ENCODE peak calls at places on chromosomes 12 and 14, in five cellular contexts. P is nephron progenitor cell; Q is NCI-H2081; H is stimulated activated CD4-positive, alpha-beta T cell treated with anti-CD3 and anti-CD28 coated beads, Interleukin-15, amount 100 ng/mL, for 1 hour; E is naive thymus-derived CD4-positive, alpha-beta T cell. G is an unnamed sample.

GRCh38 chr14:96626121-96626768 is 124.1 kb downstream of the PAPOLA start:
- DNase-seq in P (no peak), E (no peak), Q (no peak), H (no peak), G (no peak)

GRCh38 chr14:51319181-51319597 is 79.1 kb downstream of the TMX1 start:
- DNase-seq in H (no peak), E (no peak), P (no peak), Q (no peak), G (no peak)

GRCh38 chr14:91946313-91947195 is 940 bp downstream of the FBLN5 start:
- DNase-seq in Q (no peak), P (no peak), H (no peak), E (no peak), G (no peak)

GRCh38 chr14:66117600-66117999 is 368.6 kb upstream of the CCDC196 start:
- DNase-seq in H (no peak), E (no peak), Q (no peak), P (no peak), G (no peak)

GRCh38 chr14:54420478-54421116 is 20.6 kb downstream of the CNIH1 start:
- DNase-seq in Q (no peak), E (no peak), H (no peak), P (peak), G (no peak)

GRCh38 chr12:100688451-100688864 is 106.1 kb upstream of the ANO4 start:
- DNase-seq in H (no peak), P (no peak), E (no peak), Q (no peak), G (no peak)

GRCh38 chr12:93243382-93243688 is 134.4 kb upstream of the NUDT4 start:
- DNase-seq in E (no peak), H (no peak), Q (no peak), P (no peak), G (no peak)

GRCh38 chr12:25694072-25694471 is 141.0 kb upstream of the LMNTD1 start:
- DNase-seq in Q (no peak), E (no peak), H (no peak), P (no peak), G (peak)

GRCh38 chr12:122102331-122102730 is 23.8 kb downstream of the MLXIP start:
- DNase-seq in E (no peak), P (no peak), Q (no peak), H (no peak), G (no peak)

G was measured in nucleus accumbens.